ENCODE peak calls at places on chromosomes 12 and 14, in ten cellular contexts. D, B, O, G, K, U, I, X, R and V are unnamed samples.
A peak's percentile ranks its signal among the peaks of the same experiment; 100 is the strongest.

GRCh38 chr14:50039734-50040400 is 76.5 kb downstream of the VCPKMT start:
- DNase-seq in X (peak; percentile 52), O (peak; percentile 13), B (no peak), D (peak; percentile 48), K (no peak), U (no peak), R (peak; percentile 56), G (no peak), I (no peak), V (no peak)

GRCh38 chr12:38144049-38144448 is 172.5 kb upstream of the ALG10B start:
- DNase-seq in I (no peak), D (no peak), O (no peak), X (no peak), G (no peak), K (no peak), B (no peak), U (no peak), R (no peak), V (no peak)

GRCh38 chr14:63275611-63276010 is 43.1 kb downstream of the GPHB5 start:
- DNase-seq in B (no peak), G (no peak), U (no peak), D (no peak), R (no peak), X (no peak), I (no peak), K (no peak), O (no peak), V (no peak)

GRCh38 chr12:102958830-102959176 is 1.3 kb downstream of the ASCL1 start:
- DNase-seq in G (no peak), X (no peak), K (no peak), O (no peak), D (no peak), U (no peak), B (no peak), R (no peak), I (no peak), V (no peak)

GRCh38 chr14:92527724-92528123 is 14.1 kb downstream of the RIN3 start:
- DNase-seq in G (no peak), U (no peak), K (no peak), X (no peak), D (no peak), I (no peak), O (no peak), R (no peak), B (no peak), V (no peak)

GRCh38 chr12:48903363-48903981 is 21.8 kb downstream of the FKBP11 start:
- DNase-seq in U (no peak), G (no peak), O (no peak), I (no peak), B (no peak), K (no peak), R (no peak), X (no peak), D (no peak), V (no peak)

GRCh38 chr12:51922762-51923505 is 15.6 kb downstream of the ACVRL1 start:
- DNase-seq in D (no peak), I (peak; percentile 44), B (no peak), X (peak; percentile 73), O (peak; percentile 55), R (peak; percentile 57), U (peak; percentile 70), G (no peak), K (peak; percentile 43), V (peak; percentile 66)

GRCh38 chr12:124347805-124348658 is 53.1 kb downstream of the RFLNA start:
- DNase-seq in D (no peak), G (no peak), B (no peak), U (no peak), X (no peak), O (no peak), I (no peak), K (no peak), R (no peak), V (no peak)

GRCh38 chr12:6542209-6543009 is 8.1 kb downstream of the GAPDH start:
- DNase-seq in X (no peak), G (no peak), I (no peak), R (no peak), O (no peak), D (no peak), B (no peak), U (peak; percentile 85), K (peak; percentile 83), V (no peak)

GRCh38 chr14:33563492-33563891 is 387.4 kb downstream of the EGLN3 start:
- DNase-seq in U (no peak), G (no peak), I (no peak), O (no peak), K (no peak), D (no peak), B (no peak), X (no peak), R (no peak), V (no peak)

GRCh38 chr12:125187780-125188741 is 122.8 kb downstream of the AACS start:
- DNase-seq in G (peak; percentile 41), R (no peak), D (no peak), U (no peak), O (no peak), K (peak; percentile 77), I (no peak), X (no peak), B (no peak), V (peak; percentile 24)

GRCh38 chr14:29354446-29354845 is 573.2 kb downstream of the PRKD1 start:
- DNase-seq in B (no peak), K (no peak), D (no peak), O (no peak), I (no peak), U (no peak), G (no peak), X (no peak), R (no peak), V (no peak)

GRCh38 chr14:100842799-100843198 is 16.9 kb downstream of the MEG3 start:
- DNase-seq in U (no peak), R (no peak), O (peak; percentile 54), K (peak; percentile 85), B (no peak), G (peak; percentile 50), X (peak; percentile 77), I (peak; percentile 68), D (no peak), V (peak; percentile 37)

GRCh38 chr12:94080684-94081009 is 67.7 kb upstream of the PLXNC1 start:
- DNase-seq in O (no peak), R (no peak), X (no peak), I (no peak), D (no peak), K (no peak), G (no peak), U (no peak), B (no peak), V (no peak)

GRCh38 chr14:55731247-55731872 is 151.4 kb downstream of the KTN1 start:
- DNase-seq in D (no peak), O (no peak), K (no peak), B (no peak), R (no peak), U (no peak), G (no peak), X (no peak), I (no peak), V (no peak)

GRCh38 chr14:103402700-103403099 is 17.5 kb downstream of the MARK3 start:
- DNase-seq in K (no peak), X (peak; percentile 60), U (no peak), D (no peak), I (no peak), O (peak; percentile 54), G (no peak), B (no peak), R (no peak), V (no peak)

GRCh38 chr12:82176761-82177490 is 181.3 kb downstream of the CCDC59 start:
- DNase-seq in X (peak; percentile 26), B (no peak), O (no peak), R (no peak), G (no peak), D (no peak), U (no peak), I (no peak), K (no peak), V (no peak)

GRCh38 chr14:93976477-93977057 is at the start of gene ASB2:
- DNase-seq in B (no peak), D (no peak), R (no peak), U (no peak), X (no peak), G (no peak), O (no peak), K (peak; percentile 86), I (no peak), V (no peak)

GRCh38 chr12:20194171-20194570 is 174.2 kb upstream of the PDE3A start:
- DNase-seq in X (peak; percentile 46), I (no peak), G (no peak), D (no peak), B (no peak), K (no peak), R (no peak), U (no peak), O (no peak), V (no peak)